ENCODE peak calls at places on chromosomes 2 and 18, in seven cellular contexts. Z, P, D, E, R, V and F are unnamed samples.

GRCh38 chr18:66749030-66749429 is 145.1 kb upstream of the CDH19 start:
- DNase-seq in Z (no peak), V (peak), P (no peak), E (peak), D (no peak), R (peak), F (no peak)

GRCh38 chr2:126302043-126302442 is 353.9 kb upstream of the GYPC start:
- DNase-seq in D (no peak), E (no peak), R (no peak), Z (no peak), P (no peak), V (no peak), F (no peak)

GRCh38 chr2:115739574-115739973 is 1297.1 kb downstream of the DPP10 start:
- DNase-seq in R (no peak), P (no peak), V (no peak), Z (no peak), D (no peak), E (no peak), F (no peak)

GRCh38 chr2:180077295-180077906 is 70.3 kb upstream of the CWC22 start:
- DNase-seq in P (no peak), R (peak), Z (no peak), D (no peak), V (peak), E (peak), F (no peak)

GRCh38 chr2:67289921-67290371 is 107.2 kb upstream of the ETAA1 start:
- DNase-seq in D (no peak), R (no peak), Z (no peak), V (no peak), P (no peak), E (peak), F (no peak)

GRCh38 chr18:9296233-9297006 is 38.2 kb upstream of the TWSG1 start:
- DNase-seq in E (no peak), V (no peak), Z (no peak), P (no peak), D (no peak), R (no peak), F (no peak)

GRCh38 chr2:17680119-17680518 is 73.5 kb downstream of the SMC6 start:
- DNase-seq in P (no peak), Z (no peak), R (no peak), V (no peak), D (no peak), E (peak), F (no peak)

GRCh38 chr2:159891917-159892691 is 94.1 kb upstream of the CD302 start:
- DNase-seq in P (no peak), E (peak), Z (no peak), D (no peak), V (no peak), R (no peak), F (no peak)

GRCh38 chr2:144032566-144032965 is 487.4 kb downstream of the ZEB2 start:
- DNase-seq in R (no peak), P (no peak), Z (no peak), D (no peak), V (no peak), E (peak), F (no peak)

GRCh38 chr2:71816815-71817214 is 330.8 kb downstream of the CYP26B1 start:
- DNase-seq in V (no peak), P (no peak), Z (no peak), E (no peak), R (no peak), D (no peak), F (no peak)

GRCh38 chr18:11500153-11501122 is 109.0 kb upstream of the SLC35G4 start:
- DNase-seq in E (peak), V (peak), D (no peak), R (no peak), P (no peak), Z (peak), F (no peak)

GRCh38 chr2:127386764-127387654 is 766 bp downstream of the MAP3K2 start:
- DNase-seq in Z (peak), R (peak), E (peak), D (peak), V (peak), P (peak), F (peak)

GRCh38 chr2:176473177-176473576 is 203.9 kb downstream of the MTX2 start:
- DNase-seq in V (no peak), E (peak), R (no peak), D (no peak), P (no peak), Z (peak), F (no peak)

GRCh38 chr18:52677991-52678390 is 338.0 kb downstream of the DCC start:
- DNase-seq in P (no peak), Z (no peak), D (no peak), V (no peak), R (no peak), E (no peak), F (peak)

GRCh38 chr2:74516070-74516633 is 1.9 kb downstream of the TLX2 start:
- DNase-seq in Z (peak), V (no peak), D (peak), P (no peak), R (no peak), E (peak), F (peak)

GRCh38 chr2:69830045-69830905 is 815 bp downstream of the GMCL1 start:
- DNase-seq in R (peak), E (peak), P (peak), V (peak), D (peak), Z (peak), F (no peak)

GRCh38 chr2:529425-529824 is 147.8 kb downstream of the TMEM18 start:
- DNase-seq in E (peak), P (no peak), V (no peak), Z (no peak), R (peak), D (no peak), F (no peak)

GRCh38 chr2:10875126-10875525 is 36.6 kb upstream of the KCNF1 start:
- DNase-seq in R (no peak), V (no peak), D (no peak), P (no peak), Z (no peak), E (no peak), F (no peak)

GRCh38 chr2:144456680-144457079 is 63.2 kb downstream of the ZEB2 start:
- DNase-seq in E (peak), V (peak), R (peak), P (no peak), Z (peak), D (no peak), F (no peak)

GRCh38 chr2:42063383-42064171 is 15.8 kb downstream of the PKDCC start:
- DNase-seq in Z (no peak), D (no peak), R (no peak), V (no peak), P (no peak), E (peak), F (no peak)

GRCh38 chr18:79786781-79787526 is 10.8 kb upstream of the KCNG2 start:
- DNase-seq in E (peak), D (no peak), R (no peak), Z (no peak), P (no peak), V (no peak), F (no peak)

GRCh38 chr18:26874283-26874682 is 8.8 kb upstream of the AQP4 start:
- DNase-seq in P (no peak), Z (no peak), V (no peak), E (no peak), R (no peak), D (no peak), F (no peak)

GRCh38 chr2:71474744-71475421 is 21.5 kb downstream of the DYSF start:
- DNase-seq in P (no peak), Z (no peak), V (no peak), E (no peak), R (no peak), D (no peak), F (no peak)

GRCh38 chr2:84879595-84880394 is 1.1 kb downstream of the TRABD2A start:
- DNase-seq in P (no peak), Z (no peak), R (no peak), V (no peak), E (no peak), D (peak), F (peak)

GRCh38 chr2:12350821-12351220 is 365.9 kb upstream of the TRIB2 start:
- DNase-seq in Z (no peak), P (no peak), V (no peak), E (no peak), R (no peak), D (no peak), F (no peak)

GRCh38 chr18:64333584-64333983 is 184.7 kb upstream of the LINC00305 start:
- DNase-seq in R (no peak), P (no peak), D (no peak), E (peak), Z (no peak), V (peak), F (no peak)

GRCh38 chr2:169105433-169105832 is 36.1 kb downstream of the DHRS9 start:
- DNase-seq in E (no peak), Z (no peak), D (no peak), V (no peak), P (no peak), R (peak), F (peak)

GRCh38 chr2:229714736-229715541 is 584 bp upstream of the DNER start:
- DNase-seq in V (peak), Z (peak), E (peak), R (peak), P (peak), D (peak), F (peak)

GRCh38 chr18:79394438-79395307 is 1.1 kb upstream of the NFATC1 start:
- DNase-seq in P (no peak), V (no peak), E (peak), Z (no peak), D (peak), R (no peak), F (peak)

GRCh38 chr2:226690471-226691024 is 109.1 kb downstream of the IRS1 start:
- DNase-seq in D (no peak), P (no peak), R (no peak), V (peak), E (no peak), Z (no peak), F (no peak)

GRCh38 chr2:47250576-47251403 is 95.7 kb upstream of the STPG4 start:
- DNase-seq in V (no peak), R (no peak), E (peak), P (no peak), D (no peak), Z (no peak), F (no peak)

GRCh38 chr2:29753676-29754444 is 167.5 kb downstream of the ALK start:
- DNase-seq in Z (no peak), P (no peak), D (no peak), E (peak), V (no peak), R (no peak), F (no peak)

GRCh38 chr2:232316382-232317190 is 62.0 kb upstream of the ALPP start:
- DNase-seq in D (no peak), R (no peak), V (no peak), P (no peak), Z (no peak), E (no peak), F (no peak)

GRCh38 chr18:11407900-11408299 is 201.5 kb upstream of the SLC35G4 start:
- DNase-seq in R (no peak), V (peak), E (peak), P (no peak), Z (no peak), D (no peak), F (no peak)

GRCh38 chr2:239621611-239622010 is 220.8 kb upstream of the HDAC4 start:
- DNase-seq in E (no peak), R (no peak), P (no peak), Z (no peak), D (no peak), V (no peak), F (no peak)

GRCh38 chr2:197556456-197556855 is 40.6 kb downstream of the MOB4 start:
- DNase-seq in Z (no peak), P (no peak), R (peak), E (peak), D (no peak), V (no peak), F (no peak)

GRCh38 chr2:84942964-84943421 is 28.0 kb upstream of the KCMF1 start:
- DNase-seq in P (no peak), Z (no peak), V (no peak), R (no peak), E (peak), D (no peak), F (no peak)

GRCh38 chr2:29011650-29012060 is 30.6 kb downstream of the TOGARAM2 start:
- DNase-seq in D (no peak), E (peak), V (no peak), R (no peak), P (peak), Z (peak), F (peak)

GRCh38 chr2:26969089-26969844 is 1.2 kb upstream of the MAPRE3 start:
- DNase-seq in P (no peak), D (no peak), Z (no peak), R (no peak), V (no peak), E (no peak), F (no peak)

GRCh38 chr2:55232863-55233657 is 572 bp downstream of the RPS27A start:
- DNase-seq in Z (peak), P (no peak), R (no peak), D (peak), E (peak), V (no peak), F (no peak)